ENCODE peak calls at places on chromosomes 3 and 15, in seven cellular contexts. B is heart left ventricle; N is cardiac muscle cell; R is RWPE1; M is substantia nigra; J is CD4-positive, alpha-beta T cell; G is IMR-90. W is an unnamed sample.

GRCh38 chr15:23073890-23074631 is 34.7 kb upstream of the TUBGCP5 start:
- DNase-seq in B (no peak), N (no peak), R (peak; percentile 22), M (peak; percentile 7), J (no peak), G (no peak), W (peak; percentile 82)

GRCh38 chr3:195853930-195854478 is 42.3 kb upstream of the MUC4 start:
- DNase-seq in B (no peak), N (no peak), R (no peak), M (no peak), J (no peak), G (no peak), W (no peak)

GRCh38 chr15:75171408-75171807 is 30.3 kb upstream of the C15orf39 start:
- DNase-seq in B (no peak), N (no peak), R (no peak), M (no peak), J (no peak), G (peak; percentile 90), W (no peak)

GRCh38 chr15:70241561-70242320 is 144.0 kb upstream of the TLE3 start:
- DNase-seq in B (no peak), N (no peak), R (no peak), M (no peak), J (no peak), G (no peak), W (no peak)

GRCh38 chr3:192082733-192083660 is 622.0 kb downstream of the PYDC2 start:
- DNase-seq in B (no peak), N (no peak), R (no peak), M (no peak), J (no peak), G (no peak), W (no peak)

GRCh38 chr3:122033018-122033417 is 11.0 kb upstream of the ILDR1 start:
- DNase-seq in B (no peak), N (no peak), R (no peak), M (no peak), J (no peak), G (no peak), W (no peak)

GRCh38 chr3:149494022-149494758 is 19.7 kb downstream of the TM4SF4 start:
- DNase-seq in B (no peak), N (peak; percentile 85), R (no peak), M (no peak), J (no peak), G (peak; percentile 76), W (no peak)

GRCh38 chr3:193240436-193240849 is 579 bp upstream of the PLAAT1 start:
- DNase-seq in B (no peak), N (peak; percentile 74), R (no peak), M (no peak), J (no peak), G (no peak), W (no peak)

GRCh38 chr3:129686941-129687340 is 80.5 kb upstream of the PLXND1 start:
- DNase-seq in B (no peak), N (no peak), R (no peak), M (no peak), J (no peak), G (no peak), W (peak; percentile 14)

GRCh38 chr3:150372320-150373118 is 35.6 kb upstream of the TSC22D2 start:
- DNase-seq in B (no peak), N (no peak), R (no peak), M (no peak), J (no peak), G (peak; percentile 50), W (no peak)

GRCh38 chr3:14691239-14691638 is 16.3 kb downstream of the C3orf20 start:
- DNase-seq in B (no peak), N (no peak), R (no peak), M (no peak), J (no peak), G (no peak), W (no peak)

GRCh38 chr3:194206375-194206774 is 70.4 kb downstream of the HES1 start:
- DNase-seq in B (peak; percentile 55), N (no peak), R (no peak), M (no peak), J (no peak), G (peak; percentile 2), W (no peak)

GRCh38 chr15:69576035-69576526 is 123.5 kb downstream of the RPLP1 start:
- DNase-seq in B (peak; percentile 52), N (peak; percentile 34), R (peak; percentile 70), M (peak; percentile 38), J (peak; percentile 68), G (no peak), W (peak; percentile 5)

GRCh38 chr15:77107531-77108355 is 36.8 kb upstream of the TSPAN3 start:
- DNase-seq in B (peak; percentile 56), N (peak; percentile 82), R (peak; percentile 51), M (peak; percentile 28), J (no peak), G (peak; percentile 60), W (peak; percentile 46)

GRCh38 chr3:119352235-119352634 is 58.1 kb downstream of the ARHGAP31 start:
- DNase-seq in B (no peak), N (no peak), R (no peak), M (no peak), J (no peak), G (peak; percentile 31), W (no peak)

GRCh38 chr3:113643583-113643982 is 52.9 kb downstream of the USF3 start:
- DNase-seq in B (no peak), N (no peak), R (no peak), M (no peak), J (no peak), G (no peak), W (no peak)

GRCh38 chr3:48694610-48695051 is 8.9 kb upstream of the NCKIPSD start:
- DNase-seq in B (peak; percentile 77), N (no peak), R (peak; percentile 76), M (peak; percentile 37), J (no peak), G (peak; percentile 85), W (no peak)

GRCh38 chr3:188649521-188649920 is 495.6 kb downstream of the LPP start:
- DNase-seq in B (no peak), N (no peak), R (no peak), M (no peak), J (no peak), G (peak; percentile 78), W (no peak)

DNA sequence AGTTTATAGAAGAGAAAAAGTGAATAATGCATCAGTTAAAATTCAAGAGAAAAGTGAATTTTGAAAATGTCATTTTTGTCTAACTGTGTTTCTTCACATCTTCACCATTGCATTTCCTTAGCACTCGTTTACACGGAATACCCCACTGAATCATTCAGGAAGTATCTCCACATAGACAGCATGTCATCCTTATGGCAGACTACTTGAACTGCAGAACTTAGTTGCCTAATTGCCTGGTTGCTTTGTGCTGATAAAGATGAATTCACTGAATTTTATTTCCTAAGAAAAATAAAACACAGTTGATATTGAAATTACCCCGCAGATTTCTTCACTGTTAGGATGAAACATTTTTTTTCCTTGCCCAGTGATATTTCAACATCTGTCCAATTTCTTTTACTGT is 627.1 kb downstream of the ROBO1 start:
- DNase-seq in B (no peak), N (no peak), R (no peak), M (no peak), J (no peak), G (peak; percentile 72), W (no peak)
- H3K27ac ChIP-seq in B (no peak overlapping the region), N (no peak overlapping the region), R (no peak overlapping the region), M (no peak overlapping the region), J (no peak overlapping the region), G (no peak overlapping the region), W (no peak overlapping the region)

DNA sequence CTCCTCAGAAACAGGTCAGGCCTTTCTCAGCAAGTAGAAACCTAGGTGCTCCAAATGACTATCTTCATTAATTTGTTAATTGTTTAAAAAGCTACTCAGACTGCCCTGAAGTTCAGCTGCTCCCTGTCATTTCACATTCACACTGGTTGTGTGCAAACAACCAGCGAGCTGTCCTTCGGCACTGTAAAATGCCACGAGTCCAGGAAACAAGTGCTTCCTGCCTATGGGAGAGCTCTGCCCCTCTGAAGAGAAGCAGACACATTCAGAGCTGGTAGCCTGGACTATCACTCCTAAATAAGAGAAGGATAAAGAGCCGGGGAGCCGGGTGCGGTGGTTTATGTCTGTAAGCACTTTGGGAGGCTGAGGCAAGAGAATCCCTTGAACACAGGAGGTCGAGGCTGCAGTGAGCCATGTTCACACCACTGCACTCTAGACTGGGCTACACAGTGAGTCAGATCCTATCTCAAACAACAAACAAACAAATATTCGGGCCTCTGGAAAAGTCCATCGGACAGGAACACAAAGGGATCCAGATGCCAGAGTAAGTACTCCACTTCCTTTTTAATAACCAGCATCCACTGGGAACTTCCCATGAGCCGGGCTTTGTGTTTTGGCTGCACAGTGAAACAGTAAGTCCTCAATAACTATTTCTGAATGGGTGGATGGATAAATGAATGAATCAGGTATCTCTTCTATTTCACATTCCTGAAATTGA is 114.4 kb upstream of the WNT5A start:
- DNase-seq in B (no peak), N (peak; percentile 57), R (no peak), M (no peak), J (no peak), G (no peak), W (no peak)
- H3K27ac ChIP-seq in B (no peak overlapping the region), N (peak overlapping the region; percentile 84), R (no peak overlapping the region), M (no peak overlapping the region), J (no peak overlapping the region), G (no peak overlapping the region), W (no peak overlapping the region)

GRCh38 chr3:71565326-71565725 is 18.2 kb downstream of the FOXP1 start:
- DNase-seq in B (no peak), N (no peak), R (no peak), M (no peak), J (no peak), G (no peak), W (no peak)

GRCh38 chr3:71562938-71563337 is 20.6 kb downstream of the FOXP1 start:
- DNase-seq in B (no peak), N (no peak), R (no peak), M (no peak), J (no peak), G (no peak), W (no peak)

GRCh38 chr3:71564361-71564760 is 19.2 kb downstream of the FOXP1 start:
- DNase-seq in B (no peak), N (no peak), R (no peak), M (no peak), J (no peak), G (no peak), W (no peak)

GRCh38 chr3:71565976-71566375 is 17.6 kb downstream of the FOXP1 start:
- DNase-seq in B (no peak), N (no peak), R (no peak), M (no peak), J (no peak), G (no peak), W (no peak)

GRCh38 chr3:71563827-71564226 is 19.7 kb downstream of the FOXP1 start:
- DNase-seq in B (no peak), N (no peak), R (no peak), M (no peak), J (no peak), G (no peak), W (no peak)
- H3K27ac ChIP-seq in B (no peak overlapping the region), N (no peak overlapping the region), R (no peak overlapping the region), M (no peak overlapping the region), J (no peak overlapping the region), G (no peak overlapping the region), W (no peak overlapping the region)

DNA sequence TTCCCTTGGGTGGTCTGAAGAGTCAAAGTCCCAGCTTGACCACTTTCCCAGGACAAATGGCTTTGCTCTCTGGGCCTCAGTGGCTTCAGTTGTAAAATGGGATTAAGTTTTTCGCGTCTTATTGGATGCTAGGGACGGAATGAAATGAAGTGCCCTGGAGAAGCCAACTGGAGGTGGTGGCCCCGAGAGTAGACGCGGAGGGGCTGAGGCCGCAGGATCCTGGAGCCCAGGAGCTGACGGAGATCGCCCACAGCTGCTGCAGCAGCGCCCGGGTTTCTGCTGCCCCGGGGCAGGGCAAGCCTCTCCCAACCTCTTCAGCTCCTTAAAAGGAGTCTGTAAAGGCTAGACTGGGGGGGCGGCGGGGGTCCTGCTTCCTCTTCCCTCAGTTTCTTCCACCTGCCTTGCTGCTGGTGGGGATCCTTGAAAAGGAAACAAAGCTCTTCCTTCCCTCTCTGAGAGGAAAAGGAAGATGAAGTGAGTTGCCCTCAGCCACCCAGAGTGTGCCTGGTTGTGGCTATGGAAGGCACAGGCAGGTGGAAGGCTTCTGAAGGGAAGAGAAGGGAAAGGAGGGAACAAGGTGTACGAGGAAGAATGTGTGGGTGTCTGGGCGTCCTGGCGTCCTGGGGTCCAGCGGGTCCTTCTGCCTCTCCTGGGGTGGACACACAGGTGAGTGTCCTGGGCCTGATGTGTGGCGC is 967 bp upstream of the BNC1 start:
- DNase-seq in B (no peak), N (no peak), R (no peak), M (no peak), J (no peak), G (no peak), W (no peak)
- H3K27ac ChIP-seq in B (no peak overlapping the region), N (no peak overlapping the region), R (peak overlapping the region; percentile 98), M (no peak overlapping the region), J (no peak overlapping the region), G (no peak overlapping the region), W (no peak overlapping the region)